ENCODE peak calls at places on chromosomes 6 and 20, in six cellular contexts. M is small intestine; D is mesenchymal stem cell; Q is A673; U is H1; G is effector memory CD4-positive, alpha-beta T cell. C is an unnamed sample.

GRCh38 chr20:381581-382290 is 1.2 kb downstream of the TRIB3 start:
- DNase-seq in M (peak; percentile 69), D (peak; percentile 85), Q (peak; percentile 86), U (no peak), G (peak; percentile 62), C (peak; percentile 56)

GRCh38 chr6:43013020-43013842 is 515 bp downstream of the MEA1 start:
- DNase-seq in M (no peak), D (peak; percentile 32), Q (no peak), U (no peak), G (no peak), C (no peak)

GRCh38 chr20:4375881-4376280 is 345.8 kb upstream of the PRND start:
- DNase-seq in M (no peak), D (no peak), Q (peak; percentile 40), U (no peak), G (no peak), C (peak; percentile 13)

GRCh38 chr20:380763-381580 is 412 bp downstream of the TRIB3 start:
- DNase-seq in M (peak; percentile 18), D (peak; percentile 73), Q (peak; percentile 66), U (no peak), G (peak; percentile 16), C (peak; percentile 52)

GRCh38 chr6:25377672-25378071 is 98.5 kb downstream of the CARMIL1 start:
- DNase-seq in M (no peak), D (no peak), Q (no peak), U (no peak), G (no peak), C (no peak)

GRCh38 chr20:1561350-1561749 is 3.8 kb upstream of the SIRPD start:
- DNase-seq in M (no peak), D (no peak), Q (no peak), U (no peak), G (no peak), C (no peak)

GRCh38 chr20:63160641-63161175 is 55.2 kb downstream of the YTHDF1 start:
- DNase-seq in M (no peak), D (no peak), Q (no peak), U (no peak), G (no peak), C (no peak)

GRCh38 chr6:147506704-147507114 is 1.8 kb upstream of the SAMD5 start:
- DNase-seq in M (peak; percentile 66), D (peak; percentile 59), Q (peak; percentile 83), U (no peak), G (no peak), C (peak; percentile 65)

GRCh38 chr20:21344216-21344615 is 41.1 kb downstream of the XRN2 start:
- DNase-seq in M (no peak), D (no peak), Q (no peak), U (no peak), G (no peak), C (no peak)

GRCh38 chr6:169574420-169574819 is 127.4 kb downstream of the WDR27 start:
- DNase-seq in M (no peak), D (no peak), Q (no peak), U (no peak), G (no peak), C (no peak)

GRCh38 chr6:81998432-81998831 is 246.0 kb upstream of the TENT5A start:
- DNase-seq in M (no peak), D (peak; percentile 38), Q (no peak), U (no peak), G (no peak), C (no peak)

GRCh38 chr6:62808575-62809293 is 402.5 kb upstream of the FKBP1C start:
- DNase-seq in M (no peak), D (no peak), Q (no peak), U (no peak), G (no peak), C (no peak)

DNA sequence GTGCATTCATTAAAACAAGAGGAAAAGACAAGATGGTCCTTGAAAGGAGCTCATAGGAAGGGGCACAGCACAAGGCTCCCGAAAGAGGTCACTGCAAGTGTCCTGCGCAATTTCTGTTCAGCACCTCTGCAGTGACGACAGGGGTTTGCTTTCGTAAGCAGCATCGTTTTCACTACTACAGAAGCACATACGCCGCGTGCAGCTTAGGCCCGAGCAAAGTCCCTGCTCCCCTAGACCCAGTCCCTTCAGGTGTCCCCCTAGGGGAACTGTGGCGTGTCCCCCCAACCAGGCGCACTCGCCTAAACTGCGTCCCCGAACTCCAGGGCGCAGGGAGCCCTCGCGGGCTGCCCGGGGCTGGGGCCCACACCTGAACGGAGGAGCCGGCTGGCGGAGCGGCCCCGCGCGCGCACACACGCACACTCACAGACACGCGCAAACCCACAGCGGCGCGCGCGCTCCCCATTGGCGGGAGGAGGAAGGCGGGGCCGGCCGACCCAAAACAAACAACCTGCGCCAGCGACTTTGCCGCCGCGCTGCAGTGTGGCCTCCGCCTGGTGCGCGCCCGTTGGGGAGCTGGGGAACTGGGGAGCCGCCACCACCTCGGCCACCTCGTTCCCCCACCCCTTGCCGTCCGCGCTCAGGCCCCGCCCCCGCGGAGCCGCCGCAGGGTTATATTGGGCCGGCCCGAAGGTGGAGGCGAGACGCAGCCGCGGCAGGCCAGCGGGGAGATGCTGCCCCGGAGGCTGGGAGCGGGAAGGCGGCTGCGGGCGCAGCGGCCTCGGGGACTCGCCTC is at the start of gene FOXQ1:
- DNase-seq in M (peak; percentile 90), D (peak; percentile 45), Q (peak; percentile 21), U (no peak), G (no peak), C (peak; percentile 51)
- H3K4me3 ChIP-seq in M (peak within 1 kb of the TSS; percentile 11), D (peak within 1 kb of the TSS; percentile 51), Q (peak within 1 kb of the TSS; percentile 25), U (peak within 1 kb of the TSS; percentile 37), G (peak within 1 kb of the TSS; percentile 12), C (peak within 1 kb of the TSS; percentile 44)

GRCh38 chr6:18246205-18246604 is 18.1 kb downstream of the DEK start:
- DNase-seq in M (no peak), D (no peak), Q (no peak), U (no peak), G (no peak), C (no peak)
- H3K36me3 ChIP-seq in M (peaks cover 4% of the 10 kb centered on the region), D (peaks cover 67% of the 10 kb centered on the region), Q (peaks cover 98% of the 10 kb centered on the region), U (peaks cover 95% of the 10 kb centered on the region), G (peaks cover 35% of the 10 kb centered on the region), C (peaks cover 93% of the 10 kb centered on the region)

DNA sequence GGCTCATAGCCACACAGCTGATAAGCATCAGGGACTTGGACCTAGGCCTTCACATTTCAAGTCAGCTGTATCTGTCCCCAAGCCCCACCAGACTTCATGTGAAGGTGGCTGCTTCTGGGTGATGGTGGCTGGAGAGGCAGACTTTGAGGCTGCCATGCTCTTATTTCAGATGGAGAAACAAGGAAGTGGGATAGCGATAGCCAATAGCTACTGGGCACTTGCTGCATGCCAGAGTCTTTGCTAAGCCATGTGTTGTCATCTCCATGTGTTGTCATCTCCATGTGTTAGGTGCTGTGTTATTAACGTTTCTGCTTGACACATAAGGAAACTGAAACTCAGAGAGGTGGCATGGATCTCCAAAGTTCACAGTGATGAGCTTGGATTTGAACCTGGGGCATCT is 16.9 kb downstream of the KIAA1755 start:
- DNase-seq in M (no peak), D (no peak), Q (no peak), U (no peak), G (no peak), C (no peak)
- H3K4me3 ChIP-seq in M (no peak overlapping the region), D (no peak overlapping the region), Q (no peak overlapping the region), U (no peak overlapping the region), G (no peak overlapping the region), C (no peak overlapping the region)

DNA sequence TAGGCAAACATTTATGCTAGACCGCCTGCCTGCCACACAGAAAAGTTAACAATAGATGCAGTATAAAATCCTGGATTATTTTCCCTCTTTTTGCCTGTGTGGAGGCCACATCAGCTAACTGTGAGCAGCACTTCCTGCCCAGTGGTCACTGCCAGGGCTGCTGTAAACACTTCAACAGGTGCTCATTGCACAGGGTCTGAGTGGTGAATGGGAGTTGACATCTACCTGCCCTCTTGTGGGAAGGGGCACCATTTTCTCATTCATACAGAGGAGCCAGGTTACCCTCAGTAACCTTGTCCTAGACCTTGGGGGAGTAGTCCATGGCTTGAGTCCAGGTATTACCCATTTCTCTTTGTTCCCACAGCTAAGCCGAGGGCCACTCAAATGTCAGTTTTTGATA is 235.3 kb downstream of the TMEM242 start:
- DNase-seq in M (no peak), D (no peak), Q (no peak), U (no peak), G (no peak), C (no peak)
- H3K36me3 ChIP-seq in M (peaks cover 3% of the 10 kb centered on the region), D (peaks cover 55% of the 10 kb centered on the region), Q (no peaks in the 10 kb centered on the region), U (peaks cover 11% of the 10 kb centered on the region), G (peaks cover 7% of the 10 kb centered on the region), C (peaks cover 12% of the 10 kb centered on the region)

DNA sequence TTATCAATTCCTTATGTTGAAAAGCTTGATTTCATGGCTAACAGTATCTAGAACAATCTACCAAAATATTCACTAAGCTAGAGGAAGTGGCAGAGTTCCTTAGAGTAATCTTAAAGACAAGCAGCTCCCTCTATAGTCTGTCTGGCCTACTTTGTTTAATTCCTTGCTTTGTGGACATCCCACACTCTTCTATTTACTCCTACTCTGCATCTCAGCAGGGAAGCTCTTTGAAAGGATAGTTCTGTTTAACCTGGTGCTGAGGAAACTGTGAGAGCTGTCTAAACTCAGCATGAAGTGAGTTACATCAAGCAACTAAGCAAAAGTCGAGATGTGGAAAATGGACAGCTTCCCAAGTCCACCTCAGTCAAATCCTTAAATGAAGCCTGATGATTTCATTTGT is 4.3 kb downstream of the REV3L start:
- DNase-seq in M (peak; percentile 51), D (peak; percentile 81), Q (peak; percentile 88), U (no peak), G (no peak), C (no peak)
- H3K4me3 ChIP-seq in M (no peak overlapping the region), D (no peak overlapping the region), Q (no peak overlapping the region), U (no peak overlapping the region), G (no peak overlapping the region), C (no peak overlapping the region)

GRCh38 chr6:87555506-87555905 is 34.3 kb downstream of the RARS2 start:
- DNase-seq in M (no peak), D (no peak), Q (no peak), U (no peak), G (no peak), C (no peak)
- H3K36me3 ChIP-seq in M (peaks cover 5% of the 10 kb centered on the region), D (peaks cover 78% of the 10 kb centered on the region), Q (peaks cover 18% of the 10 kb centered on the region), U (peaks cover 64% of the 10 kb centered on the region), G (peaks cover 28% of the 10 kb centered on the region), C (peaks cover 55% of the 10 kb centered on the region)

GRCh38 chr20:41998539-41999341 is 380.6 kb upstream of the CHD6 start:
- DNase-seq in M (no peak), D (no peak), Q (no peak), U (no peak), G (no peak), C (no peak)

GRCh38 chr20:41991412-41991811 is 373.2 kb upstream of the CHD6 start:
- DNase-seq in M (no peak), D (no peak), Q (no peak), U (no peak), G (no peak), C (no peak)

GRCh38 chr20:41992481-41992880 is 374.3 kb upstream of the CHD6 start:
- DNase-seq in M (no peak), D (no peak), Q (no peak), U (no peak), G (no peak), C (no peak)

DNA sequence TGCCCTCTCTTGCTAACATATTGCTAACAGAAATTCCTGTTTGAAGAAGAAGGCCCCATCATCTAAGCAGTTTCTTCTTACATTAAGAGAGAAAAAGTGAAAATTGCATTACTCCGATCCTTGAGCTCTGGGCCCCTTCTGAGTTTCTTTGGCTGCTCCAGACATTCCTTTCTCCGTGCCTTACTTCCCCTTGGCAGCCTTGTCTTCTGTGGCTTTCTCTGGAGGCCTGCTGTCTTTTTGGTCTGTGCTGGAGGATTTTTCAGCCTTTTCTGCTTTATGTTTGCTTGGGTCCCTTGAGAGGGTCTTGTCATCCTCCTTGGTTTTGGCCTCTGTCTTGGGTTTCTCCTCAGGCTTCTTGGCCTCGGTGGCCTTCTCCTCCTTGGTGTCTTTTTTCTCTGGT is 378.8 kb upstream of the CHD6 start:
- DNase-seq in M (no peak), D (no peak), Q (no peak), U (no peak), G (no peak), C (no peak)
- H3K4me3 ChIP-seq in M (no peak overlapping the region), D (no peak overlapping the region), Q (no peak overlapping the region), U (no peak overlapping the region), G (no peak overlapping the region), C (no peak overlapping the region)

C was measured in MG63.